ENCODE peak calls at places on chromosomes 5 and 9, in nine cellular contexts. I, Y, K, E, V, B, T, F and X are unnamed samples.

GRCh38 chr5:143968071-143968878 is 156.3 kb downstream of the HMHB1 start:
- DNase-seq in I (peak; percentile 80), Y (peak; percentile 31), K (peak; percentile 40), E (no peak), V (no peak), B (no peak), T (no peak), F (no peak), X (peak; percentile 38)

GRCh38 chr9:131752231-131752884 is 12.5 kb upstream of the RAPGEF1 start:
- DNase-seq in I (no peak), Y (no peak), K (no peak), E (no peak), V (peak; percentile 2), B (no peak), T (no peak), F (no peak), X (no peak)

GRCh38 chr5:34957299-34957698 is 27.9 kb downstream of the DNAJC21 start:
- DNase-seq in I (no peak), Y (no peak), K (no peak), E (no peak), V (no peak), B (no peak), T (no peak), F (no peak), X (no peak)

GRCh38 chr5:22063717-22064116 is 789.4 kb downstream of the CDH12 start:
- DNase-seq in I (no peak), Y (no peak), K (no peak), E (no peak), V (no peak), B (no peak), T (no peak), F (no peak), X (no peak)

GRCh38 chr5:95605786-95606185 is 14.1 kb upstream of the GPR150 start:
- DNase-seq in I (no peak), Y (no peak), K (no peak), E (no peak), V (no peak), B (no peak), T (no peak), F (no peak), X (no peak)

GRCh38 chr5:154501566-154501965 is 23.5 kb upstream of the HAND1 start:
- DNase-seq in I (no peak), Y (no peak), K (no peak), E (no peak), V (no peak), B (no peak), T (no peak), F (no peak), X (no peak)

GRCh38 chr9:111974092-111974681 is 77.6 kb downstream of the UGCG start:
- DNase-seq in I (peak; percentile 33), Y (peak; percentile 29), K (no peak), E (no peak), V (no peak), B (peak; percentile 45), T (no peak), F (no peak), X (no peak)

GRCh38 chr9:125241863-125242739 is 958 bp upstream of the HSPA5 start:
- DNase-seq in I (no peak), Y (peak; percentile 43), K (no peak), E (no peak), V (peak; percentile 65), B (no peak), T (no peak), F (peak; percentile 49), X (no peak)

GRCh38 chr5:147935032-147935431 is 28.7 kb upstream of the C5orf46 start:
- DNase-seq in I (peak; percentile 86), Y (peak; percentile 58), K (peak; percentile 7), E (no peak), V (no peak), B (no peak), T (no peak), F (no peak), X (peak; percentile 79)

GRCh38 chr9:71446499-71447411 is 321.6 kb downstream of the CEMIP2 start:
- DNase-seq in I (peak; percentile 61), Y (peak; percentile 67), K (peak; percentile 12), E (peak; percentile 78), V (peak; percentile 64), B (peak; percentile 91), T (no peak), F (no peak), X (peak; percentile 49)

GRCh38 chr5:174801798-174802197 is 77.4 kb downstream of the MSX2 start:
- DNase-seq in I (no peak), Y (no peak), K (no peak), E (no peak), V (no peak), B (peak; percentile 37), T (no peak), F (no peak), X (no peak)

GRCh38 chr5:620586-621180 is 8.5 kb downstream of the CEP72 start:
- DNase-seq in I (no peak), Y (no peak), K (no peak), E (no peak), V (no peak), B (no peak), T (no peak), F (no peak), X (no peak)

GRCh38 chr5:109168151-109168550 is 241.6 kb downstream of the PJA2 start:
- DNase-seq in I (no peak), Y (no peak), K (no peak), E (no peak), V (no peak), B (no peak), T (no peak), F (no peak), X (no peak)

GRCh38 chr5:144230806-144231205 is 60.1 kb downstream of the KCTD16 start:
- DNase-seq in I (no peak), Y (no peak), K (no peak), E (no peak), V (no peak), B (no peak), T (no peak), F (no peak), X (no peak)

GRCh38 chr9:110578575-110578895 is 1.0 kb downstream of the SVEP1 start:
- DNase-seq in I (peak; percentile 58), Y (no peak), K (no peak), E (no peak), V (no peak), B (no peak), T (no peak), F (no peak), X (no peak)

GRCh38 chr5:9624196-9624947 is 5.8 kb downstream of the TAS2R1 start:
- DNase-seq in I (no peak), Y (peak; percentile 44), K (no peak), E (no peak), V (no peak), B (peak; percentile 14), T (no peak), F (no peak), X (no peak)

GRCh38 chr9:74122661-74123060 is 374.5 kb upstream of the RORB start:
- DNase-seq in I (no peak), Y (no peak), K (no peak), E (no peak), V (no peak), B (no peak), T (no peak), F (no peak), X (no peak)

GRCh38 chr9:127835930-127836586 is 18.4 kb downstream of the ENG start:
- DNase-seq in I (no peak), Y (no peak), K (no peak), E (no peak), V (peak; percentile 82), B (no peak), T (no peak), F (no peak), X (no peak)

GRCh38 chr9:109379513-109379912 is 58.7 kb upstream of the EPB41L4B start:
- DNase-seq in I (no peak), Y (no peak), K (no peak), E (no peak), V (no peak), B (no peak), T (no peak), F (no peak), X (no peak)

GRCh38 chr9:93205045-93205768 is 21.3 kb downstream of the WNK2 start:
- DNase-seq in I (no peak), Y (no peak), K (no peak), E (no peak), V (peak; percentile 87), B (no peak), T (no peak), F (no peak), X (no peak)

GRCh38 chr5:152462021-152462721 is 57.1 kb upstream of the NMUR2 start:
- DNase-seq in I (no peak), Y (no peak), K (no peak), E (no peak), V (no peak), B (peak; percentile 3), T (no peak), F (no peak), X (no peak)